ENCODE peak calls at places on chromosomes 11 and 22, in four cellular contexts. Y, K, A and Q are unnamed samples.

GRCh38 chr22:43152355-43153071 is 1.2 kb downstream of the TSPO start:
- DNase-seq in Y (no peak), K (peak), A (no peak), Q (no peak)

GRCh38 chr11:2376751-2377451 is at the start of gene CD81:
- DNase-seq in Y (no peak), K (peak), A (peak), Q (peak)

GRCh38 chr11:123525511-123525918 is 95.4 kb downstream of the GRAMD1B start:
- DNase-seq in Y (no peak), K (no peak), A (no peak), Q (peak)

GRCh38 chr11:61068581-61068980 is 33.7 kb upstream of the CD5 start:
- DNase-seq in Y (no peak), K (no peak), A (no peak), Q (no peak)

GRCh38 chr11:19201737-19202605 is at the start of gene CSRP3:
- DNase-seq in Y (no peak), K (no peak), A (peak), Q (no peak)

GRCh38 chr11:34318111-34319037 is 39.4 kb downstream of the ABTB2 start:
- DNase-seq in Y (peak), K (no peak), A (no peak), Q (no peak)

GRCh38 chr11:48012051-48012391 is 31.7 kb downstream of the PTPRJ start:
- DNase-seq in Y (no peak), K (no peak), A (no peak), Q (no peak)

GRCh38 chr22:37999236-37999635 is 14.9 kb upstream of the SOX10 start:
- DNase-seq in Y (no peak), K (no peak), A (no peak), Q (no peak)

GRCh38 chr22:17878970-17879369 is 104.7 kb upstream of the BID start:
- DNase-seq in Y (no peak), K (no peak), A (no peak), Q (no peak)

GRCh38 chr11:7672960-7673723 is at the start of gene CYB5R2:
- DNase-seq in Y (no peak), K (peak), A (peak), Q (no peak)

GRCh38 chr11:68396526-68396925 is 64.0 kb upstream of the PPP6R3 start:
- DNase-seq in Y (no peak), K (no peak), A (no peak), Q (peak)

GRCh38 chr11:31237819-31238771 is 131.4 kb downstream of the DCDC1 start:
- DNase-seq in Y (no peak), K (no peak), A (no peak), Q (no peak)

GRCh38 chr11:134997652-134998320 is 585.7 kb upstream of the B3GAT1 start:
- DNase-seq in Y (no peak), K (no peak), A (peak), Q (no peak)

GRCh38 chr11:94655291-94655690 is 88.1 kb downstream of the PIWIL4 start:
- DNase-seq in Y (no peak), K (no peak), A (no peak), Q (no peak)

GRCh38 chr11:116078101-116078561 is 573.9 kb upstream of the CADM1 start:
- DNase-seq in Y (no peak), K (no peak), A (peak), Q (no peak)
- TF ChIP-seq CTCF in Y (peak), K (no peak), A (peak), Q (peak)

DNA sequence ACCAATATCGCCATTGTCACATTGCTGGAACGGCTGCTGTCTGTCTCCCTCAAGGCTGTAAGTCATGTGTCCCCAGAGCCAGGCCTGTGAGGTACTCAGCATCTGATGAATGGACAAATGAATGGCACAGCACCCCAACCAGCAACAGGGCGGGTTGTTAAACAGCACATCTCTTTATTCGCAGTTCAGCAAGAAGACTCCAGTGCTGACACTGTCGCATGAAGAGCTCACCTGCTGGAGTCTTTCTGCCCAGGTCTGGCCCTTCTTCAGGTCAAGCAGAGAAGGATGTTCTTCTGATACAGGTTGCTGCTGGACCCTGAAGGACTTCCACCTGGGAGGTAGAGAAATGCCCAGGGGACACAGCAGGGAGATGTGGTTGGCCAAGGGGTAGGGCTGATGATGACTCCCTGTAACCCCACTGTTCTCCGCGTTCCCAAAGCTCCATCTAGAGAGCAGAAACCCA is 4.8 kb downstream of the SPATA19 start:
- DNase-seq in Y (no peak), K (no peak), A (no peak), Q (no peak)
- TF ChIP-seq CTCF in Y (no peak), K (no peak), A (no peak), Q (no peak)

DNA sequence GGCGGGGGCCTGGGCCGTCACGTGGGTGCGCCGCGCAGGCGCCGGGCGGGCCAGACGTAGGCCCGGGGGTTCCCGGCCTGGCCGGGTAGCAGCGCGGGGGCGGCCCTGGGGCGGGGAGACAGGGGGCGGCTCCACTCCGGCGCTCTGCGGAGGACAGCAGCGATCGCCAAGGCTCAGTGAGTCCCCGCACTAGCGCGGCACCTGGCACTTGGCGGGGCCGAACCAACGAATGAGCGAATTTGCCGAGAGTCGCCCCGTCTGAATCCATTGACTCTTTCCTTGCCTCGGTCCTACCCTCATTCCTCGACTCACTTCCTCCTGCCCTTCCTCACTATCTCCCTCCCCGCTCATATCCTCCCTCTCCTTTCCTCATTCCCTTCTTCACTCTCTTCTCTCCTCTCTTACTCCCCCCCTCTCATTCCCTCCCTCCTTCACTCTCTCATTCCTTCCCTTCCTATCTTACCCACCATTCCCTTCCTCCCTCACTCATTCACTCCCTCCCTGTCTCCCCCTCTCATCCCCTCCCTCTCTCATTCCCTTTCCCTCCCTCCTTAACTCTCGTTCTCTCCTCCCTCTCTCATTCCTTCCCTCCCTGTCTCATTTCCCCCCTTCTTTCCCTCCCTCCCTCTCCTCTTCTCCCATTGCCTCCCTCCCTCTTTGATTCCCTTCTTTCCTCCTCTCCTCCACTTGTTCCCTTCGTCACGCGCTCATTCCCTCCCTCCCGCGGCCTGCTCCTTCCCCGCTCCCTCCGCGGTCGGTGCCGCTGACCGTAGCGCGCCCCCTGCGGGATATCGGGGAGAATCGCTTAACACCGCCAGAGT is 476 bp upstream of the KLHL22 start:
- DNase-seq in Y (peak), K (peak), A (peak), Q (peak)
- TF ChIP-seq CTCF in Y (peak), K (peak), A (peak), Q (peak)

GRCh38 chr11:75896843-75897419 is 81.9 kb downstream of the UVRAG start:
- DNase-seq in Y (peak), K (no peak), A (peak), Q (no peak)
- TF ChIP-seq CTCF in Y (peak), K (peak), A (peak), Q (peak)

GRCh38 chr11:80722616-80723015 is 1281.8 kb upstream of the TENM4 start:
- DNase-seq in Y (no peak), K (no peak), A (peak), Q (no peak)

GRCh38 chr11:80724366-80724765 is 1283.5 kb upstream of the TENM4 start:
- DNase-seq in Y (no peak), K (no peak), A (no peak), Q (no peak)

GRCh38 chr11:80726236-80726635 is 1285.4 kb upstream of the TENM4 start:
- DNase-seq in Y (no peak), K (no peak), A (no peak), Q (no peak)

GRCh38 chr11:80727315-80727714 is 1286.5 kb upstream of the TENM4 start:
- DNase-seq in Y (no peak), K (no peak), A (peak), Q (no peak)
- TF ChIP-seq CTCF in Y (no peak), K (no peak), A (peak), Q (peak)

DNA sequence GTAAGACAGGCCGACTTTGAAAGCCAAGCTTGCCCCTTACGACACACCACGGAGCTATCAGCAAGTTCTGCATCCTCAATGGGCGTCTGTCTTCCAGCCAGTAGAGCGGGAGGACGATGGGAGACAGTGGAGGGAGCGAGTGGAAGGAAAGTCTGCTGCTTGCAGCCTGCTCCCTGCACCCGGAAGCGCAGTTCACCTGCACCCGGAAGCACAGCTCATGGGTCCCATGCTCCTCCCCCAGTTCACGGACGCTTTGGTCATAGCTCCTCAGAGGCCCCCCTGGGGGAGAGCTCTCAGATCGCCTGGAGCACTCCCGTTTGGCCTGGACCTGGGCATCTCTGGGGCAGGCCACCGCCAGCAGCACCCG is 51.3 kb downstream of the FBLN1 start:
- DNase-seq in Y (no peak), K (no peak), A (no peak), Q (no peak)
- TF ChIP-seq CTCF in Y (no peak), K (no peak), A (no peak), Q (no peak)